ENCODE peak calls at places on chromosomes 6 and 20, in ten cellular contexts. H is tibial nerve, A is heart left ventricle, P is right lobe of liver, R is AG10803, Z is spleen, W is IMR-90, Y is transverse colon, O is brain microvascular endothelial cell, F is MM.1S. D is an unnamed sample.

GRCh38 chr6:134853111-134854055 is 96.5 kb downstream of the ALDH8A1 start:
- DNase-seq in O (peak; percentile 27), R (peak; percentile 27), Z (no peak), Y (peak; percentile 59), W (peak; percentile 79), H (no peak), F (no peak), P (no peak), A (no peak), D (no peak)

GRCh38 chr6:37230104-37230503 is 27.5 kb upstream of the TBC1D22B start:
- DNase-seq in A (no peak), P (no peak), Z (no peak), O (no peak), Y (no peak), H (no peak), R (no peak), F (no peak), W (no peak), D (no peak)

GRCh38 chr20:38024496-38024895 is 8.8 kb downstream of the TTI1 start:
- DNase-seq in Z (no peak), A (no peak), W (no peak), P (no peak), F (no peak), H (no peak), Y (no peak), R (no peak), O (no peak), D (no peak)

GRCh38 chr6:105985098-105985815 is 100.9 kb upstream of the PRDM1 start:
- DNase-seq in A (no peak), H (no peak), F (no peak), Y (peak; percentile 63), W (no peak), O (no peak), Z (no peak), R (no peak), P (no peak), D (no peak)

GRCh38 chr6:167706313-167707109 is 120.2 kb upstream of the AFDN start:
- DNase-seq in Y (no peak), O (no peak), F (peak; percentile 57), Z (peak; percentile 72), P (no peak), W (no peak), R (no peak), A (no peak), H (no peak), D (no peak)

GRCh38 chr6:157748839-157749571 is 74.0 kb upstream of the SNX9 start:
- DNase-seq in Y (no peak), H (no peak), O (no peak), P (no peak), A (no peak), W (no peak), Z (no peak), R (no peak), F (no peak), D (no peak)

GRCh38 chr6:12148317-12148801 is 136.2 kb downstream of the HIVEP1 start:
- DNase-seq in Z (no peak), P (no peak), R (peak; percentile 55), F (no peak), Y (no peak), O (peak; percentile 83), A (no peak), W (peak; percentile 80), H (no peak), D (no peak)

GRCh38 chr20:45892049-45892816 is 1.1 kb downstream of the CTSA start:
- DNase-seq in P (no peak), H (no peak), O (peak; percentile 18), A (no peak), R (peak; percentile 34), W (peak; percentile 41), F (no peak), Y (peak; percentile 40), Z (no peak), D (no peak)

GRCh38 chr6:78243519-78243918 is 590.7 kb downstream of the MEI4 start:
- DNase-seq in H (no peak), W (peak; percentile 8), F (no peak), Z (peak; percentile 40), P (no peak), Y (no peak), O (peak; percentile 62), R (peak; percentile 16), A (no peak), D (no peak)

GRCh38 chr6:57209030-57209429 is 13.1 kb downstream of the RAB23 start:
- DNase-seq in O (no peak), A (no peak), P (no peak), F (peak; percentile 20), W (no peak), Y (no peak), H (no peak), Z (no peak), R (no peak), D (no peak)

GRCh38 chr6:44298055-44298803 is 14.9 kb downstream of the AARS2 start:
- DNase-seq in R (no peak), P (no peak), W (no peak), H (no peak), Y (no peak), Z (peak; percentile 58), F (no peak), O (no peak), A (no peak), D (peak; percentile 26)

GRCh38 chr20:52313335-52313963 is 121.9 kb upstream of the ZFP64 start:
- DNase-seq in H (no peak), Z (no peak), P (peak; percentile 17), A (no peak), F (no peak), R (peak; percentile 64), O (peak; percentile 3), W (peak; percentile 35), Y (no peak), D (peak; percentile 9)

GRCh38 chr6:41917528-41917927 is 3.4 kb downstream of the MED20 start:
- DNase-seq in F (no peak), R (peak; percentile 94), H (no peak), P (no peak), A (no peak), Y (no peak), Z (no peak), O (peak; percentile 90), W (peak; percentile 96), D (no peak)

GRCh38 chr20:706366-706885 is 30.8 kb upstream of the SCRT2 start:
- DNase-seq in P (no peak), O (no peak), H (no peak), R (no peak), W (no peak), Y (no peak), F (no peak), Z (peak; percentile 62), A (no peak), D (no peak)

GRCh38 chr6:74091794-74092157 is 395.8 kb downstream of the CD109 start:
- DNase-seq in A (no peak), W (no peak), R (no peak), Z (no peak), H (no peak), F (no peak), P (no peak), Y (no peak), O (no peak), D (no peak)

GRCh38 chr20:56765172-56766073 is 136.3 kb downstream of the TFAP2C start:
- DNase-seq in A (no peak), Y (no peak), Z (no peak), W (no peak), R (peak; percentile 39), F (no peak), H (no peak), P (no peak), O (no peak), D (no peak)

GRCh38 chr6:38933426-38933825 is 115.2 kb upstream of the GLP1R start:
- DNase-seq in Z (no peak), H (no peak), O (peak; percentile 42), P (no peak), Y (no peak), W (peak; percentile 4), A (no peak), R (peak; percentile 2), F (peak; percentile 13), D (no peak)

GRCh38 chr6:62612526-62612925 is 326.5 kb upstream of the KHDRBS2 start:
- DNase-seq in Z (no peak), W (no peak), Y (no peak), H (no peak), R (no peak), A (no peak), O (no peak), F (no peak), P (no peak), D (no peak)
- H3K4me3 ChIP-seq in Z (no peak overlapping the region), W (no peak overlapping the region), Y (no peak overlapping the region), H (no peak overlapping the region), R (no peak overlapping the region), A (no peak overlapping the region), O (no peak overlapping the region), F (no peak overlapping the region), P (no peak overlapping the region), D (no peak overlapping the region)

DNA sequence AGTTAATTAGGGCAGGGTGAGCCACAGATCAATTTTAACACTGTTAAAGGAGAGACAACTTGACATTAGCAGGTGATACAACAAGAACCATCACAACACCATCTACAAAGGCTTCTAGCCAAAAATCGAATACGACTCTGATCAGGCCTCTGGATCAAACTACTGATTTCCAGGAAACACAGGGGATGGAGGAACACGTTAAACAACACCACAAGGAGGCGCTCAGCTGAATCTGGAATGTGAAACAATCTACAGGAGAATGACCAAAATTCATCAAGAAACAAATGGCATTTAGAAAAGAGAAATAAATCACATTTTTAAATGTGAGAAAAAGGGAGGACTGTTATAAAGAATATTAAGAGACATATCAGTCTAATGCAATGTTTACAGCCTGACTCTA is 13.5 kb upstream of the MAFB start:
- DNase-seq in F (no peak), Y (no peak), R (no peak), W (no peak), P (no peak), Z (no peak), O (no peak), H (no peak), A (no peak), D (no peak)
- TF ChIP-seq CTCF in F (peak; percentile 14), Y (no peak), R (peak; percentile 32), W (no peak), P (no peak), Z (no peak), O (peak; percentile 30), H (no peak), A (no peak), D (no peak)

GRCh38 chr6:144345451-144345850 is 60.3 kb downstream of the UTRN start:
- DNase-seq in O (no peak), P (no peak), Y (no peak), H (no peak), R (no peak), F (no peak), A (no peak), W (no peak), Z (no peak), D (no peak)
- H3K4me3 ChIP-seq in O (no peak overlapping the region), P (no peak overlapping the region), Y (no peak overlapping the region), H (no peak overlapping the region), R (no peak overlapping the region), F (no peak overlapping the region), A (peak overlapping the region; percentile 54), W (no peak overlapping the region), Z (peak overlapping the region; percentile 73), D (no peak overlapping the region)

DNA sequence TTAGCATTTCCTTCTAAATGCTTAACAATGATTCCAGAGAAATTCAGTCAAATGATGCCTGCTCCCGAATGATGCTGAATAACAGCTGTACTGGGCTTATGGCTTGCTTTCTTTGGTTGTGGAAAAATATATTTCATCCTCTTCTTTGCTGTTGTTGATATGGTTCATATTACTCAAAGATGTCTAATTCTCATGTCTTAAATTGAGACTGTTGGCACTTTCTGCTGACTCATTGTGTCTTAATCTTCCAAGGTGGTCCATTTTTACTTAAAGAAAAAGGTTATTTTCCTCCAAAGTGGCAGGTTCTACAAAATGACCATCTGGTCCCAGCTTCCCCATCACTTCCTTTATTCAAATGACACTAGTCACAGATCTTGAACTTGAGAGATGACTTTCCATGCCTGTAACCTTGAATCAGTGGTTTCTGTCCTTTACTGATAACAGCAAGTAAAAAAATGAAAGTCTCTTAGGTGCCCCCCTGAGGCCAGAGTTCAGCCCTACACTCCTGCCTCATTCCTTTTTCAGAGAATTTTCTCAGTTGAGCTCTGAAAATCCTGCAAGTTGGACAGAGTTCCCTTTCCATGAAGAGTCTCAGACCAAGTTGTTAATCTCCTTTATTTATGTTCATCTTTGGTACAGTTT is 6.9 kb downstream of the SNAP25 start:
- DNase-seq in F (peak; percentile 53), Y (no peak), W (no peak), P (no peak), R (no peak), A (no peak), O (no peak), Z (no peak), H (no peak), D (no peak)
- TF ChIP-seq CTCF in F (peak; percentile 48), Y (no peak), W (peak; percentile 18), P (peak; percentile 17), R (peak; percentile 8), A (no peak), O (peak; percentile 49), Z (no peak), H (no peak), D (no peak)